ENCODE peak calls at places on chromosomes 11 and 22, in five cellular contexts. F, K, S, Z and O are unnamed samples.

GRCh38 chr11:132658696-132659095 is 873.6 kb downstream of the OPCML start:
- DNase-seq in K (no peak), Z (no peak), F (no peak), S (no peak), O (no peak)

GRCh38 chr11:85541683-85542082 is 85.5 kb downstream of the DLG2 start:
- DNase-seq in S (no peak), F (no peak), Z (no peak), K (no peak), O (no peak)

GRCh38 chr11:123535401-123535800 is 105.3 kb downstream of the GRAMD1B start:
- DNase-seq in K (no peak), S (no peak), Z (no peak), F (no peak), O (no peak)

GRCh38 chr22:43375951-43376455 is 32.8 kb upstream of the SCUBE1 start:
- DNase-seq in S (no peak), K (no peak), F (no peak), Z (no peak), O (no peak)

GRCh38 chr22:17194213-17194612 is 25.0 kb downstream of the ADA2 start:
- DNase-seq in K (no peak), Z (no peak), F (no peak), S (no peak), O (no peak)

GRCh38 chr11:67435031-67435726 is 2.3 kb downstream of the PTPRCAP start:
- DNase-seq in Z (no peak), K (no peak), F (no peak), S (no peak), O (no peak)

GRCh38 chr11:120305286-120305685 is 19.8 kb upstream of the TLCD5 start:
- DNase-seq in F (no peak), K (no peak), Z (no peak), S (no peak), O (no peak)

GRCh38 chr11:66278396-66279091 is 569 bp downstream of the CNIH2 start:
- DNase-seq in K (no peak), S (no peak), Z (peak), F (no peak), O (no peak)

GRCh38 chr22:20137671-20138416 is 6.2 kb downstream of the ZDHHC8 start:
- DNase-seq in K (no peak), S (no peak), F (no peak), Z (no peak), O (no peak)

GRCh38 chr11:100932474-100933100 is 197.0 kb downstream of the PGR start:
- DNase-seq in S (no peak), Z (peak), K (peak), F (peak), O (no peak)

GRCh38 chr11:70415176-70415575 is 16.8 kb downstream of the CTTN start:
- DNase-seq in F (no peak), Z (no peak), S (no peak), K (no peak), O (no peak)

GRCh38 chr22:25492950-25493790 is 71.3 kb upstream of the GRK3 start:
- DNase-seq in Z (no peak), F (peak), S (no peak), K (no peak), O (no peak)

GRCh38 chr11:15770798-15771414 is 585.4 kb downstream of the SOX6 start:
- DNase-seq in S (no peak), Z (peak), F (peak), K (no peak), O (no peak)

GRCh38 chr11:86182976-86183584 is 61.5 kb upstream of the EED start:
- DNase-seq in K (peak), Z (no peak), F (no peak), S (peak), O (no peak)

GRCh38 chr11:79762271-79762935 is 321.6 kb upstream of the TENM4 start:
- DNase-seq in S (no peak), Z (no peak), K (no peak), F (peak), O (no peak)

GRCh38 chr11:96246718-96247540 is 96.1 kb downstream of the MAML2 start:
- DNase-seq in S (no peak), K (no peak), F (peak), Z (no peak), O (no peak)

GRCh38 chr11:94183886-94184264 is 55.2 kb downstream of the PANX1 start:
- DNase-seq in F (peak), Z (peak), K (no peak), S (no peak), O (no peak)

GRCh38 chr11:83299681-83300080 is 13.5 kb upstream of the CCDC90B start:
- DNase-seq in F (no peak), Z (no peak), S (no peak), K (peak), O (no peak)

GRCh38 chr11:41784513-41785335 is 325.3 kb upstream of the LRRC4C start:
- DNase-seq in Z (no peak), S (no peak), K (no peak), F (no peak), O (no peak)

GRCh38 chr11:83612891-83613766 is 327.0 kb upstream of the CCDC90B start:
- DNase-seq in K (no peak), F (peak), S (no peak), Z (no peak), O (no peak)

GRCh38 chr11:26297179-26297970 is 34.6 kb upstream of the ANO3 start:
- DNase-seq in K (no peak), F (peak), S (no peak), Z (peak), O (no peak)

GRCh38 chr22:49673048-49673447 is 154.6 kb downstream of the BRD1 start:
- DNase-seq in F (no peak), K (no peak), S (no peak), Z (no peak), O (no peak)

GRCh38 chr22:39598017-39598965 is 27.7 kb downstream of the CACNA1I start:
- DNase-seq in F (peak), S (peak), K (no peak), Z (peak), O (no peak)